ENCODE peak calls at places on chromosomes 12 and 14, in four cellular contexts. R is GM13977, U is mucosa of descending colon, F is adipocyte. L is an unnamed sample.

GRCh38 chr12:111437816-111438454 is 32.2 kb downstream of the SH2B3 start:
- DNase-seq in R (no peak), U (no peak), F (peak), L (peak)

GRCh38 chr12:89721291-89721987 is 12.8 kb upstream of the ATP2B1 start:
- DNase-seq in R (peak), U (no peak), F (no peak), L (no peak)

GRCh38 chr12:1972260-1972659 is 32.0 kb downstream of the DCP1B start:
- DNase-seq in R (no peak), U (no peak), F (peak), L (no peak)

GRCh38 chr14:54170301-54170700 is 213.7 kb upstream of the BMP4 start:
- DNase-seq in R (no peak), U (no peak), F (no peak), L (no peak)

GRCh38 chr14:70013269-70013873 is 134.2 kb downstream of the SMOC1 start:
- DNase-seq in R (peak), U (peak), F (no peak), L (no peak)

GRCh38 chr12:47280543-47281330 is 201.0 kb upstream of the AMIGO2 start:
- DNase-seq in R (no peak), U (no peak), F (no peak), L (no peak)

GRCh38 chr12:41605528-41606295 is 417.6 kb downstream of the PDZRN4 start:
- DNase-seq in R (no peak), U (no peak), F (no peak), L (no peak)

GRCh38 chr12:111298583-111299436 is 70.1 kb downstream of the PHETA1 start:
- DNase-seq in R (peak), U (peak), F (peak), L (no peak)

GRCh38 chr12:14828896-14829295 is 14.4 kb downstream of the ART4 start:
- DNase-seq in R (peak), U (no peak), F (no peak), L (no peak)

GRCh38 chr12:107318804-107319535 is 225.6 kb upstream of the CRY1 start:
- DNase-seq in R (peak), U (peak), F (peak), L (no peak)

GRCh38 chr12:131365821-131366260 is 345.0 kb upstream of the SFSWAP start:
- DNase-seq in R (no peak), U (no peak), F (no peak), L (peak)

GRCh38 chr14:105244334-105244733 is 4.0 kb upstream of the BTBD6 start:
- DNase-seq in R (no peak), U (no peak), F (no peak), L (no peak)

GRCh38 chr12:63420206-63420644 is 248.1 kb downstream of the DPY19L2 start:
- DNase-seq in R (peak), U (no peak), F (peak), L (no peak)

GRCh38 chr14:90785474-90785873 is 30.8 kb downstream of the TTC7B start:
- DNase-seq in R (no peak), U (no peak), F (no peak), L (peak)

GRCh38 chr12:98955284-98955683 is 310.2 kb downstream of the APAF1 start:
- DNase-seq in R (peak), U (no peak), F (no peak), L (no peak)

GRCh38 chr14:86515195-86515594 is 985.3 kb downstream of the FLRT2 start:
- DNase-seq in R (no peak), U (no peak), F (no peak), L (no peak)

GRCh38 chr14:102590667-102591099 is 1.8 kb upstream of the RCOR1 start:
- DNase-seq in R (no peak), U (peak), F (peak), L (peak)

GRCh38 chr12:7303230-7303629 is 642 bp upstream of the ACSM4 start:
- DNase-seq in R (no peak), U (no peak), F (no peak), L (no peak)

GRCh38 chr12:105595440-105595839 is 264.9 kb downstream of the C12orf75 start:
- DNase-seq in R (no peak), U (no peak), F (no peak), L (no peak)

GRCh38 chr12:93154096-93154728 is 223.5 kb upstream of the NUDT4 start:
- DNase-seq in R (no peak), U (no peak), F (no peak), L (no peak)

GRCh38 chr14:43165651-43166050 is 1341.4 kb downstream of the FSCB start:
- DNase-seq in R (no peak), U (no peak), F (no peak), L (no peak)

GRCh38 chr14:41285193-41285748 is 321.4 kb upstream of the LRFN5 start:
- DNase-seq in R (no peak), U (no peak), F (peak), L (no peak)

GRCh38 chr14:42504433-42504832 is 897.8 kb downstream of the LRFN5 start:
- DNase-seq in R (no peak), U (no peak), F (no peak), L (no peak)

L was measured in aorta.